ENCODE peak calls at places on chromosomes 12 and 14, in five cellular contexts. I, V, O, X and D are unnamed samples.
A peak's percentile ranks its signal among the peaks of the same experiment; 100 is the strongest.

GRCh38 chr12:117143008-117143532 is 43.9 kb upstream of the TESC start:
- DNase-seq in X (no peak), V (no peak), O (no peak), I (no peak), D (peak; percentile 75)

GRCh38 chr14:77186911-77187648 is 5.5 kb downstream of the TMEM63C start:
- DNase-seq in V (no peak), O (peak; percentile 22), I (no peak), X (no peak), D (peak; percentile 66)

GRCh38 chr12:690466-690865 is 27.2 kb upstream of the NINJ2 start:
- DNase-seq in V (no peak), O (no peak), I (no peak), X (no peak), D (no peak)

GRCh38 chr14:23186913-23187654 is 3.6 kb upstream of the SLC7A8 start:
- DNase-seq in I (no peak), X (no peak), O (peak; percentile 66), V (peak; percentile 47), D (no peak)

GRCh38 chr12:121570467-121571283 is 10.1 kb downstream of the KDM2B start:
- DNase-seq in I (no peak), X (no peak), O (no peak), V (no peak), D (no peak)

GRCh38 chr14:35366048-35366428 is 38.5 kb downstream of the NFKBIA start:
- DNase-seq in V (no peak), X (peak; percentile 83), I (no peak), O (no peak), D (no peak)

GRCh38 chr14:105817971-105818711 is 291.8 kb downstream of the TMEM121 start:
- DNase-seq in V (no peak), X (peak; percentile 62), I (no peak), O (no peak), D (no peak)

GRCh38 chr12:41476499-41476898 is 288.4 kb downstream of the PDZRN4 start:
- DNase-seq in V (no peak), I (no peak), O (no peak), X (no peak), D (no peak)

GRCh38 chr12:124938606-124939427 is 24.4 kb upstream of the UBC start:
- DNase-seq in I (peak; percentile 28), X (peak; percentile 84), V (no peak), O (peak; percentile 81), D (no peak)

GRCh38 chr14:74392616-74393570 is 33.1 kb downstream of the SYNDIG1L start:
- DNase-seq in X (no peak), I (no peak), O (no peak), V (no peak), D (no peak)

GRCh38 chr12:92107094-92107493 is 38.6 kb downstream of the BTG1 start:
- DNase-seq in X (no peak), I (no peak), O (no peak), V (no peak), D (no peak)

GRCh38 chr14:32898876-32899275 is 39.8 kb upstream of the NPAS3 start:
- DNase-seq in V (no peak), X (no peak), O (no peak), I (no peak), D (no peak)

GRCh38 chr12:95083938-95084337 is 10.5 kb upstream of the NR2C1 start:
- DNase-seq in V (peak; percentile 66), O (peak; percentile 40), I (no peak), X (no peak), D (no peak)

GRCh38 chr12:56129210-56129691 is 1.2 kb downstream of the ESYT1 start:
- DNase-seq in O (peak; percentile 68), V (no peak), X (peak; percentile 92), I (no peak), D (no peak)
- H3K27ac ChIP-seq in O (peak overlapping the region; percentile 58), V (peak overlapping the region; percentile 11), X (peak overlapping the region; percentile 90), I (peak overlapping the region; percentile 83), D (peak overlapping the region; percentile 81)

DNA sequence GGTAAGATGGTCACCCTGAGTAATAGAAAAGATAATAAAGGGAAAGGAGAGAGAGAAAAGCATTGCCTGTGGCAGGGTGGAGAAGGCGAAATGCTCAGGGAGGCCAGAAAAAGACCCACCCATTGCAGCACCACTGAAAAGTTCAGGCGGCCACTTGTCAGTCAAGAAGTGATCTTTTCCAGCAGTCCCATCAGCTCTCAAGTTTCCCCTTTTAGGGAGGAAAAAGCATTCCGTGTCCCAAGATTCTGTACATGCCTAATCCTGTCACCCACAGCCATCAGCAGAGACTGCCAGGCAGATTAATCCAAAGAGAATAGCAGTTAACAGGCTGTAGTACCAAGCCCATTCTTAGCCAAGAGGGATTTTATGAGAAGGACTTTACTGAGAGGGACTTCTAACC is 11.9 kb downstream of the SLC38A1 start:
- DNase-seq in X (no peak), I (no peak), V (no peak), O (peak; percentile 29), D (no peak)
- H3K27ac ChIP-seq in X (no peak overlapping the region), I (no peak overlapping the region), V (no peak overlapping the region), O (peak overlapping the region; percentile 98), D (no peak overlapping the region)

GRCh38 chr12:65055874-65056273 is 65.2 kb downstream of the WIF1 start:
- DNase-seq in V (no peak), X (no peak), O (no peak), I (no peak), D (no peak)
- H3K27ac ChIP-seq in V (no peak overlapping the region), X (no peak overlapping the region), O (no peak overlapping the region), I (no peak overlapping the region), D (no peak overlapping the region)

GRCh38 chr12:122643207-122643805 is 59.9 kb downstream of the HCAR2 start:
- DNase-seq in I (no peak), V (no peak), O (no peak), X (no peak), D (no peak)

GRCh38 chr12:122651520-122652224 is 51.5 kb downstream of the HCAR2 start:
- DNase-seq in I (no peak), V (no peak), X (no peak), O (no peak), D (peak; percentile 29)

GRCh38 chr12:122641976-122642375 is 61.2 kb downstream of the HCAR2 start:
- DNase-seq in I (no peak), V (no peak), X (no peak), O (no peak), D (no peak)

DNA sequence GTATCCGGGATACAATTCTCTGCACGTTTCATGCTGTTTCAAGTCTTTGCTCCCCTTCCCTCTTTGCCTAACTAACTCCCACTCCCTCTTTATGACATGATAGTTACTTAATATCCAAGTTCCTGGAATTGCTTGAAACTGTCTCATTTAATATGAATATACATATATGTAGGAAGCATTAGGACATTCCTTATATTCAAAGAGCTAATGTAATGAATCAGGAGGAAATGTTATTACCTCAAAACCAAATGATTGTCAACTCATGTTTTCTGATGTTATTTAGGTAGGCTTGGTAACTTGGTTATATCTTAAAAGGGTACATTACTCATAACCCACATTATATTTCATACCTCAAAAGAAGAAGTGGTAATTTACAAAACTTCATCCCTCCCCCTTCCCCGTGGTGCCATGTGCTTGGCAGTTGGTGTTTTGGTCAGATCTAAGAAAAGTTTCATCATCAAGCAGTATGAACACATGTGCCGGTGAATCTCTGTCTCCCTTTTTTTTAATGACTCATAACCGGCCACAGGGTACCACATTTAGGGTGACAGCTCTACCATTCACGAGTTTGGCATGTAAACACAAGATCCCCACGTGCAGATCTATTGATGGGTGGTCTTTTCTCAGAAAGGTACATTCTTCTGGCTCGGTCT is 56.5 kb downstream of the HCAR2 start:
- DNase-seq in X (no peak), V (peak; percentile 60), I (no peak), O (no peak), D (peak; percentile 37)
- H3K27ac ChIP-seq in X (no peak overlapping the region), V (peak overlapping the region; percentile 39), I (no peak overlapping the region), O (no peak overlapping the region), D (peak overlapping the region; percentile 24)